ENCODE peak calls at places on chromosomes 12 and 14, in six cellular contexts. One of them, this sample, is unnamed.

GRCh38 chr12:132141976-132142678 is 2.0 kb downstream of the DDX51 start:
- DNase-seq in lower leg skin: peak
- DNase-seq in HCT116: no peak
- DNase-seq in A549: no peak
- DNase-seq in testis: peak
- DNase-seq in tibial nerve: no peak
- DNase-seq in this sample: no peak

GRCh38 chr14:103386632-103387329 is 1.6 kb downstream of the MARK3 start:
- DNase-seq in lower leg skin: no peak
- DNase-seq in HCT116: no peak
- DNase-seq in A549: no peak
- DNase-seq in testis: peak
- DNase-seq in tibial nerve: no peak
- DNase-seq in this sample: no peak

GRCh38 chr12:32615441-32615840 is 63.7 kb upstream of the DNM1L start:
- DNase-seq in lower leg skin: no peak
- DNase-seq in HCT116: no peak
- DNase-seq in A549: no peak
- DNase-seq in testis: no peak
- DNase-seq in tibial nerve: no peak
- DNase-seq in this sample: no peak

GRCh38 chr12:114774181-114774580 is 90.2 kb upstream of the TBX3 start:
- DNase-seq in lower leg skin: no peak
- DNase-seq in HCT116: peak
- DNase-seq in A549: peak
- DNase-seq in testis: no peak
- DNase-seq in tibial nerve: no peak
- DNase-seq in this sample: no peak

GRCh38 chr14:101008196-101008595 is 104.7 kb upstream of the RTL1 start:
- DNase-seq in lower leg skin: peak
- DNase-seq in HCT116: no peak
- DNase-seq in A549: no peak
- DNase-seq in testis: no peak
- DNase-seq in tibial nerve: no peak
- DNase-seq in this sample: no peak

GRCh38 chr12:6489449-6489848 is 3.6 kb downstream of the MRPL51 start:
- DNase-seq in lower leg skin: no peak
- DNase-seq in HCT116: no peak
- DNase-seq in A549: no peak
- DNase-seq in testis: no peak
- DNase-seq in tibial nerve: no peak
- DNase-seq in this sample: no peak

GRCh38 chr14:104422301-104423223 is 157.0 kb upstream of the C14orf180 start:
- DNase-seq in lower leg skin: peak
- DNase-seq in HCT116: no peak
- DNase-seq in A549: no peak
- DNase-seq in testis: peak
- DNase-seq in tibial nerve: no peak
- DNase-seq in this sample: no peak

GRCh38 chr12:91331371-91331770 is 148.8 kb upstream of the DCN start:
- DNase-seq in lower leg skin: no peak
- DNase-seq in HCT116: no peak
- DNase-seq in A549: no peak
- DNase-seq in testis: no peak
- DNase-seq in tibial nerve: no peak
- DNase-seq in this sample: no peak

GRCh38 chr12:28750946-28751714 is 397.9 kb upstream of the FAR2 start:
- DNase-seq in lower leg skin: no peak
- DNase-seq in HCT116: no peak
- DNase-seq in A549: no peak
- DNase-seq in testis: no peak
- DNase-seq in tibial nerve: no peak
- DNase-seq in this sample: no peak

GRCh38 chr14:22489247-22489551 is 99.8 kb downstream of the DAD1 start:
- DNase-seq in lower leg skin: no peak
- DNase-seq in HCT116: no peak
- DNase-seq in A549: no peak
- DNase-seq in testis: no peak
- DNase-seq in tibial nerve: no peak
- DNase-seq in this sample: no peak

GRCh38 chr12:68317047-68317667 is 15.0 kb downstream of the MDM1 start:
- DNase-seq in lower leg skin: no peak
- DNase-seq in HCT116: peak
- DNase-seq in A549: peak
- DNase-seq in testis: peak
- DNase-seq in tibial nerve: peak
- DNase-seq in this sample: no peak

GRCh38 chr12:46555379-46555778 is 182.8 kb upstream of the SLC38A2 start:
- DNase-seq in lower leg skin: no peak
- DNase-seq in HCT116: no peak
- DNase-seq in A549: no peak
- DNase-seq in testis: no peak
- DNase-seq in tibial nerve: no peak
- DNase-seq in this sample: no peak

GRCh38 chr14:57725399-57726077 is 140.4 kb downstream of the SLC35F4 start:
- DNase-seq in lower leg skin: no peak
- DNase-seq in HCT116: peak
- DNase-seq in A549: no peak
- DNase-seq in testis: no peak
- DNase-seq in tibial nerve: no peak
- DNase-seq in this sample: no peak

GRCh38 chr14:73713804-73714655 is at the start of gene PNMA1:
- DNase-seq in lower leg skin: peak
- DNase-seq in HCT116: no peak
- DNase-seq in A549: peak
- DNase-seq in testis: peak
- DNase-seq in tibial nerve: peak
- DNase-seq in this sample: peak

GRCh38 chr14:54420478-54421116 is 20.6 kb downstream of the CNIH1 start:
- DNase-seq in lower leg skin: no peak
- DNase-seq in HCT116: peak
- DNase-seq in A549: peak
- DNase-seq in testis: peak
- DNase-seq in tibial nerve: peak
- DNase-seq in this sample: no peak

GRCh38 chr12:79681008-79681590 is 9.7 kb downstream of the PAWR start:
- DNase-seq in lower leg skin: no peak
- DNase-seq in HCT116: no peak
- DNase-seq in A549: no peak
- DNase-seq in testis: no peak
- DNase-seq in tibial nerve: no peak
- DNase-seq in this sample: no peak

GRCh38 chr12:68455676-68456345 is 123.6 kb upstream of the MDM1 start:
- DNase-seq in lower leg skin: no peak
- DNase-seq in HCT116: no peak
- DNase-seq in A549: no peak
- DNase-seq in testis: no peak
- DNase-seq in tibial nerve: no peak
- DNase-seq in this sample: no peak

GRCh38 chr14:30681752-30682355 is 59.7 kb downstream of the SCFD1 start:
- DNase-seq in lower leg skin: no peak
- DNase-seq in HCT116: peak
- DNase-seq in A549: peak
- DNase-seq in testis: no peak
- DNase-seq in tibial nerve: no peak
- DNase-seq in this sample: no peak

GRCh38 chr14:101906645-101907044 is 57.7 kb upstream of the DYNC1H1 start:
- DNase-seq in lower leg skin: no peak
- DNase-seq in HCT116: no peak
- DNase-seq in A549: no peak
- DNase-seq in testis: no peak
- DNase-seq in tibial nerve: no peak
- DNase-seq in this sample: no peak

GRCh38 chr14:72928872-72929271 is 2.6 kb downstream of the DCAF4 start:
- DNase-seq in lower leg skin: peak
- DNase-seq in HCT116: no peak
- DNase-seq in A549: no peak
- DNase-seq in testis: peak
- DNase-seq in tibial nerve: no peak
- DNase-seq in this sample: no peak

GRCh38 chr14:36477266-36477665 is 42.8 kb downstream of the NKX2-1 start:
- DNase-seq in lower leg skin: no peak
- DNase-seq in HCT116: no peak
- DNase-seq in A549: no peak
- DNase-seq in testis: no peak
- DNase-seq in tibial nerve: no peak
- DNase-seq in this sample: no peak

GRCh38 chr12:10718279-10718821 is 4.8 kb downstream of the YBX3 start:
- DNase-seq in lower leg skin: no peak
- DNase-seq in HCT116: no peak
- DNase-seq in A549: no peak
- DNase-seq in testis: peak
- DNase-seq in tibial nerve: no peak
- DNase-seq in this sample: no peak

GRCh38 chr12:10716277-10716676 is 6.8 kb downstream of the YBX3 start:
- DNase-seq in lower leg skin: no peak
- DNase-seq in HCT116: no peak
- DNase-seq in A549: no peak
- DNase-seq in testis: no peak
- DNase-seq in tibial nerve: no peak
- DNase-seq in this sample: no peak

GRCh38 chr12:10715491-10715890 is 7.6 kb downstream of the YBX3 start:
- DNase-seq in lower leg skin: no peak
- DNase-seq in HCT116: no peak
- DNase-seq in A549: no peak
- DNase-seq in testis: no peak
- DNase-seq in tibial nerve: no peak
- DNase-seq in this sample: no peak

GRCh38 chr12:10717410-10717809 is 5.7 kb downstream of the YBX3 start:
- DNase-seq in lower leg skin: no peak
- DNase-seq in HCT116: no peak
- DNase-seq in A549: no peak
- DNase-seq in testis: no peak
- DNase-seq in tibial nerve: no peak
- DNase-seq in this sample: no peak

GRCh38 chr12:10716704-10717315 is 6.3 kb downstream of the YBX3 start:
- DNase-seq in lower leg skin: peak
- DNase-seq in HCT116: peak
- DNase-seq in A549: peak
- DNase-seq in testis: peak
- DNase-seq in tibial nerve: peak
- DNase-seq in this sample: peak
- TF ChIP-seq POLR2A in lower leg skin: no peak
- TF ChIP-seq POLR2A in HCT116: no peak
- TF ChIP-seq POLR2A in A549: no peak
- TF ChIP-seq POLR2A in testis: no peak
- TF ChIP-seq POLR2A in tibial nerve: peak
- TF ChIP-seq POLR2A in this sample: no peak

DNA sequence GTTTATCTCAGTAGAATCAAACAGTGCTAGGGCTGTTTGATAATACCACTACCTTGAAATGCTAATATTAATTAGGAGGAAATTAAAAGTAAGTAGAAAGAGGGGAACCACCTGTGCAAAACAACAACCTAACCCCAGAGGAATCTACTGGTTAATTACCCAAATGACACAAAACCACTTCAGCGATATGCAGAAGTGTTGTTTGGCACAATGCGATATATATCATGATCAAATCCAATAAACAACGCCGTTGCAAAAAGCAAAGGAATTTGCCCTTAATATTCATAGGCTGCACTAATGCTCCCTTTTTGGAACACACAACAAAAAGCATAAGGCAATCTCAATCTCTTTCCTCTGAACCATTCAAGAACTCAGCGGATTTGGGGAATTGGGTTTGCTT is 1.6 kb downstream of the MAP4K5 start:
- DNase-seq in lower leg skin: no peak
- DNase-seq in HCT116: no peak
- DNase-seq in A549: no peak
- DNase-seq in testis: no peak
- DNase-seq in tibial nerve: no peak
- DNase-seq in this sample: no peak
- H3K4me3 ChIP-seq in lower leg skin: no peak
- H3K4me3 ChIP-seq in HCT116: peak
- H3K4me3 ChIP-seq in A549: peak
- H3K4me3 ChIP-seq in testis: no peak
- H3K4me3 ChIP-seq in tibial nerve: peak
- H3K4me3 ChIP-seq in this sample: peak

GRCh38 chr12:39618701-39619100 is 902 bp downstream of the ABCD2 start:
- DNase-seq in lower leg skin: no peak
- DNase-seq in HCT116: no peak
- DNase-seq in A549: no peak
- DNase-seq in testis: no peak
- DNase-seq in tibial nerve: no peak
- DNase-seq in this sample: no peak

GRCh38 chr12:39619316-39619659 is 315 bp downstream of the ABCD2 start:
- DNase-seq in lower leg skin: no peak
- DNase-seq in HCT116: no peak
- DNase-seq in A549: no peak
- DNase-seq in testis: no peak
- DNase-seq in tibial nerve: no peak
- DNase-seq in this sample: no peak

GRCh38 chr12:39620664-39621658 is 1.4 kb upstream of the ABCD2 start:
- DNase-seq in lower leg skin: peak
- DNase-seq in HCT116: no peak
- DNase-seq in A549: no peak
- DNase-seq in testis: no peak
- DNase-seq in tibial nerve: no peak
- DNase-seq in this sample: no peak

GRCh38 chr12:39621670-39622069 is 2.1 kb upstream of the ABCD2 start:
- DNase-seq in lower leg skin: no peak
- DNase-seq in HCT116: no peak
- DNase-seq in A549: no peak
- DNase-seq in testis: no peak
- DNase-seq in tibial nerve: no peak
- DNase-seq in this sample: no peak

DNA sequence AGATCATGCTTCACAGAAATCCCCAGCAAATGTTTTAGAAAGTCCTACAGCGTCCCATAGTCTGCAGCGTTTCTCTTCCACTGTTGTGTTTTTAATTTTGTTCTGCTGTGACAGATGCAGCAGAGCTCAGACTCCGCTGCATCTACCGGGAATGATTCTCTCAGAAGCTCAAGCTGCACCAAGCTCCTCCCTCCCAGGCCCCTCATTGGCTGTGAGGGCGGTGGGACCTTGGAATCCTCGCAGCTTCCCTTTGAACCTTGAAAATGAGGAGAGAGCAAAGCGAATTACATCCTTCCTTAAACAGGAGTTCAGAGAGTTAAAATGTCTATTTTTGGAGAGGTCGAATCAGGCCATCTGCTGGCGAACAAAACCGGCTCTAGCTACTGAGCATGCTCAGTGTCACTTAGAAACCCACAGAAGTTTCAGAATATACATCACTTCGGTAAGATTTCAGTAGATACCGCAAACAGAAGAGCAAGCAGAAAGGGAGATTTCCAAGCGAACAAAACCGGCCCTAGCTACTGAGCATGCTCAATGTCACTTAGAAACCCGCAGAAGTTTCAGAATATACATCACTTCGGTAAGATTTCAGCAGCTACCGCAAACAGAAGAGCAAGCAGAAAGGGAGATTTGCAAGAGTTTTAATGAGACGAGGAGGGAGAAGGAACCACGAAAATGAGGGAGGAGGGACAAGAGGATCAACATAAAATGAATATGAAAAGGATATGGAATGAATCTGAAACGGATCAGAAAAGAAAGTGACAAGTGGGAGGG is at the start of gene ABCD2:
- DNase-seq in lower leg skin: peak
- DNase-seq in HCT116: peak
- DNase-seq in A549: peak
- DNase-seq in testis: peak
- DNase-seq in tibial nerve: peak
- DNase-seq in this sample: no peak
- TF ChIP-seq POLR2A in lower leg skin: no peak
- TF ChIP-seq POLR2A in HCT116: no peak
- TF ChIP-seq POLR2A in A549: no peak
- TF ChIP-seq POLR2A in testis: no peak
- TF ChIP-seq POLR2A in tibial nerve: peak
- TF ChIP-seq POLR2A in this sample: no peak

GRCh38 chr12:116127858-116128257 is 149.6 kb downstream of the MED13L start:
- DNase-seq in lower leg skin: no peak
- DNase-seq in HCT116: no peak
- DNase-seq in A549: no peak
- DNase-seq in testis: no peak
- DNase-seq in tibial nerve: no peak
- DNase-seq in this sample: no peak
- H3K4me3 ChIP-seq in lower leg skin: no peak
- H3K4me3 ChIP-seq in HCT116: no peak
- H3K4me3 ChIP-seq in A549: no peak
- H3K4me3 ChIP-seq in testis: no peak
- H3K4me3 ChIP-seq in tibial nerve: no peak
- H3K4me3 ChIP-seq in this sample: no peak